ENCODE peak calls at places on chromosomes 3 and 15, in ten cellular contexts. V, B, F, U, H, N, Y, L, A and Z are unnamed samples.

GRCh38 chr15:97995881-97996603 is 35.5 kb downstream of the ARRDC4 start:
- DNase-seq in V (no peak), B (peak; percentile 47), F (no peak), U (no peak), H (peak; percentile 45), N (peak; percentile 16), Y (no peak), L (no peak), A (no peak), Z (no peak)

GRCh38 chr3:190117995-190118394 is 2.7 kb downstream of the P3H2 start:
- DNase-seq in V (no peak), B (no peak), F (no peak), U (no peak), H (no peak), N (peak; percentile 27), Y (no peak), L (no peak), A (peak; percentile 21), Z (no peak)

GRCh38 chr3:9111349-9112265 is 137.8 kb downstream of the SRGAP3 start:
- DNase-seq in V (peak; percentile 27), B (no peak), F (no peak), U (no peak), H (no peak), N (no peak), Y (peak; percentile 72), L (no peak), A (peak; percentile 34), Z (peak; percentile 43)

GRCh38 chr3:76212679-76213078 is 427.3 kb upstream of the ZNF717 start:
- DNase-seq in V (no peak), B (no peak), F (no peak), U (no peak), H (no peak), N (no peak), Y (no peak), L (no peak), A (no peak), Z (no peak)

GRCh38 chr3:124283644-124284008 is 291.7 kb upstream of the ROPN1 start:
- DNase-seq in V (no peak), B (no peak), F (no peak), U (no peak), H (no peak), N (no peak), Y (no peak), L (no peak), A (no peak), Z (no peak)

GRCh38 chr3:52120576-52121458 is 33.4 kb downstream of the POC1A start:
- DNase-seq in V (no peak), B (no peak), F (no peak), U (no peak), H (no peak), N (peak; percentile 6), Y (no peak), L (no peak), A (no peak), Z (no peak)

GRCh38 chr3:126964950-126965349 is 18.0 kb upstream of the PLXNA1 start:
- DNase-seq in V (no peak), B (no peak), F (no peak), U (peak; percentile 3), H (no peak), N (no peak), Y (no peak), L (no peak), A (no peak), Z (no peak)

GRCh38 chr3:187808466-187809291 is 63.4 kb upstream of the BCL6 start:
- DNase-seq in V (no peak), B (peak; percentile 48), F (no peak), U (no peak), H (peak; percentile 85), N (no peak), Y (no peak), L (no peak), A (no peak), Z (no peak)

GRCh38 chr3:71130516-71131384 is 452.8 kb downstream of the FOXP1 start:
- DNase-seq in V (peak; percentile 66), B (peak; percentile 79), F (no peak), U (peak; percentile 60), H (peak; percentile 76), N (peak; percentile 84), Y (peak; percentile 79), L (peak; percentile 53), A (peak; percentile 89), Z (peak; percentile 37)

GRCh38 chr15:25787381-25787780 is 75.7 kb downstream of the ATP10A start:
- DNase-seq in V (no peak), B (no peak), F (no peak), U (no peak), H (no peak), N (no peak), Y (peak; percentile 70), L (no peak), A (peak; percentile 6), Z (no peak)

GRCh38 chr15:25786040-25786439 is 77.1 kb downstream of the ATP10A start:
- DNase-seq in V (no peak), B (no peak), F (no peak), U (no peak), H (no peak), N (no peak), Y (no peak), L (no peak), A (no peak), Z (no peak)

GRCh38 chr15:25789206-25789605 is 73.9 kb downstream of the ATP10A start:
- DNase-seq in V (peak; percentile 26), B (no peak), F (no peak), U (no peak), H (no peak), N (no peak), Y (peak; percentile 69), L (no peak), A (peak; percentile 8), Z (no peak)

GRCh38 chr15:25789616-25790002 is 73.5 kb downstream of the ATP10A start:
- DNase-seq in V (no peak), B (no peak), F (no peak), U (no peak), H (no peak), N (no peak), Y (peak; percentile 61), L (no peak), A (no peak), Z (no peak)

DNA sequence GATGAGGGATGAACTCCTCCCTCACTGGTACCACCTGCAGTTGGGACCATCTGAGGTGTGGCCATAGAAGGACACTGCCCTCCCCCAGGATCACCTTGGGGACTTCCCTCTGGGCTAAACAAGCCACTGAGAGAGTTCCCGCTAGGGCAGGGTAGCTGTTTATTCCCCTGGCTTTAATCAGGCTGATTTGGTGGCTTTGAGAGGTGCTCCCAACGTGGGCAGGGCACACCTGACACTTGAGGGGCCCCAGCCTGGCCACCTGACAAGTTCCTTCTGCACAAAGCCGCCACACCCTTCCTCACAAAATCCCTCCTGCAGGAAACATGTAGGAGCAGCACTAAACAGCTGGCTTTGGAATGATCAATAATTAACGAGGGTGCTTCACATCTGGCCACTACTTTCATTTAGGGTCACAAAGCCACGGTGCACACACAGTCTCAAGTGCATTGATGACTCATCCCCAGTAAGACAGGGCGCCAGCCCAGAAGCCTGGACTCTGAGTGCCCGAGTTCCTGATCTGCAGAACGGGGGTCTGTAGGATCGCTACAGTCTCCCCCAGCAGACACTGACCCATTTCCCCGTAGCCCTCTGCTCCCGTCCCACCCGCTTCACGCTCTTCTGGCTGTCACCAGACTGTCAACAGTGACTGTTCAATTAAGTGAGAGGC is 75.1 kb downstream of the ATP10A start:
- DNase-seq in V (no peak), B (peak; percentile 21), F (no peak), U (no peak), H (peak; percentile 20), N (no peak), Y (peak; percentile 81), L (no peak), A (peak; percentile 14), Z (no peak)
- H3K27ac ChIP-seq in V (peak overlapping the region; percentile 11), B (peak overlapping the region; percentile 75), F (no peak overlapping the region), U (no peak overlapping the region), H (no peak overlapping the region), N (no peak overlapping the region), Y (peak overlapping the region; percentile 75), L (no peak overlapping the region), A (no peak overlapping the region), Z (no peak overlapping the region)

DNA sequence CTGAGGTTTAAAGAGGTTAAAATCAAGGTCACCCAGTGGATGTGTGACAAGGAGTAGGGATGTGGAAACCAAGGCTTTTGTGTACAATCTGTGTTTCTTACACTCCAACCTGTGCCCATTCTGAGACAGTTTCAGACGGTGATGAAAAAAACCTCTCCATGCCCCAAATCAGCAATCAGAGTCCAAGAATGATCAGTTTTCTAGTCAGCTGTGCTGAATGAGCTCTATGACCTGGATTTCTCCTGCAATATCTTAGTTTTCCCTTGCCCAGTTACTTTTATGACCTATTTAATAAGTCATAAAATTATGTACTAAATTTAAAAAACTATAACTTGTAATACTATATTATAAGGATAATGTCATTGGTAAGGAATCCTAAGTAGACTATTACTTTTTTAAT is 37.5 kb upstream of the CBLB start:
- DNase-seq in V (no peak), B (no peak), F (no peak), U (no peak), H (no peak), N (no peak), Y (no peak), L (no peak), A (peak; percentile 13), Z (no peak)
- H3K27ac ChIP-seq in V (peak overlapping the region; percentile 70), B (no peak overlapping the region), F (no peak overlapping the region), U (no peak overlapping the region), H (peak overlapping the region; percentile 83), N (no peak overlapping the region), Y (peak overlapping the region; percentile 70), L (no peak overlapping the region), A (no peak overlapping the region), Z (no peak overlapping the region)

GRCh38 chr15:40345225-40345866 is 4.6 kb upstream of the CCDC9B start:
- DNase-seq in V (no peak), B (peak; percentile 20), F (no peak), U (no peak), H (no peak), N (no peak), Y (no peak), L (no peak), A (no peak), Z (no peak)

GRCh38 chr15:40344217-40344616 is 3.5 kb upstream of the CCDC9B start:
- DNase-seq in V (no peak), B (no peak), F (no peak), U (no peak), H (no peak), N (peak; percentile 25), Y (no peak), L (no peak), A (peak; percentile 60), Z (no peak)

GRCh38 chr15:40343512-40343911 is 2.8 kb upstream of the CCDC9B start:
- DNase-seq in V (peak; percentile 77), B (no peak), F (no peak), U (no peak), H (peak; percentile 97), N (peak; percentile 93), Y (peak; percentile 91), L (no peak), A (peak; percentile 93), Z (no peak)

GRCh38 chr15:40345867-40346578 is 4.8 kb upstream of the PHGR1 start:
- DNase-seq in V (no peak), B (peak; percentile 89), F (no peak), U (no peak), H (no peak), N (no peak), Y (no peak), L (no peak), A (no peak), Z (no peak)

GRCh38 chr15:40344631-40345120 is 3.9 kb upstream of the CCDC9B start:
- DNase-seq in V (peak; percentile 68), B (peak; percentile 85), F (no peak), U (peak; percentile 58), H (peak; percentile 69), N (peak; percentile 36), Y (peak; percentile 83), L (peak; percentile 64), A (peak; percentile 74), Z (peak; percentile 33)
- H3K27ac ChIP-seq in V (peak overlapping the region; percentile 99), B (peak overlapping the region; percentile 96), F (no peak overlapping the region), U (no peak overlapping the region), H (peak overlapping the region; percentile 100), N (peak overlapping the region; percentile 96), Y (peak overlapping the region; percentile 90), L (no peak overlapping the region), A (no peak overlapping the region), Z (no peak overlapping the region)

GRCh38 chr3:101036213-101036618 is 43.0 kb upstream of the ABI3BP start:
- DNase-seq in V (no peak), B (no peak), F (peak; percentile 4), U (no peak), H (peak; percentile 99), N (peak; percentile 84), Y (no peak), L (peak; percentile 28), A (peak; percentile 94), Z (no peak)
- H3K27ac ChIP-seq in V (no peak overlapping the region), B (no peak overlapping the region), F (no peak overlapping the region), U (no peak overlapping the region), H (peak overlapping the region; percentile 65), N (peak overlapping the region; percentile 79), Y (no peak overlapping the region), L (no peak overlapping the region), A (no peak overlapping the region), Z (no peak overlapping the region)